ENCODE peak calls at places on chromosomes 2 and 18, in eight cellular contexts. Z is astrocyte of the spinal cord; C is nucleus accumbens; H is stimulated activated naive CD4-positive, alpha-beta T cell treated with Interleukin-2 at 50 U/mL for 16 hours; I is CD8-positive, alpha-beta memory T cell; K is AG09309; O is GM12865; L is Calu3. S is an unnamed sample.

GRCh38 chr2:222504714-222505113 is 80.4 kb downstream of the SGPP2 start:
- DNase-seq in Z (no peak), C (no peak), H (no peak), I (no peak), K (no peak), O (peak), L (no peak), S (no peak)

GRCh38 chr2:197777823-197778407 is 7.2 kb downstream of the BOLL start:
- DNase-seq in Z (peak), C (no peak), H (no peak), I (no peak), K (peak), O (peak), L (peak), S (no peak)

GRCh38 chr2:152730591-152731333 is 12.3 kb downstream of the ARL6IP6 start:
- DNase-seq in Z (no peak), C (no peak), H (peak), I (peak), K (no peak), O (peak), L (no peak), S (no peak)

GRCh38 chr2:230219419-230220331 is at the start of gene SP110:
- DNase-seq in Z (peak), C (peak), H (peak), I (peak), K (peak), O (peak), L (peak), S (peak)

GRCh38 chr2:175004730-175004979 is 526 bp downstream of the CHN1 start:
- DNase-seq in Z (no peak), C (peak), H (no peak), I (no peak), K (no peak), O (peak), L (no peak), S (no peak)

GRCh38 chr2:212726403-212726802 is 187.8 kb upstream of the ERBB4 start:
- DNase-seq in Z (no peak), C (no peak), H (no peak), I (no peak), K (no peak), O (peak), L (no peak), S (no peak)

GRCh38 chr2:9366041-9366440 is 57.3 kb downstream of the ITGB1BP1 start:
- DNase-seq in Z (no peak), C (no peak), H (no peak), I (no peak), K (no peak), O (no peak), L (no peak), S (no peak)

GRCh38 chr2:97997774-97998392 is 2.1 kb upstream of the TMEM131 start:
- DNase-seq in Z (no peak), C (no peak), H (no peak), I (no peak), K (no peak), O (no peak), L (no peak), S (no peak)

GRCh38 chr2:130288467-130289403 is 54.0 kb upstream of the IMP4 start:
- DNase-seq in Z (no peak), C (no peak), H (no peak), I (no peak), K (no peak), O (no peak), L (peak), S (no peak)

GRCh38 chr2:159982842-159983785 is 79.3 kb downstream of the PLA2R1 start:
- DNase-seq in Z (peak), C (no peak), H (no peak), I (no peak), K (peak), O (no peak), L (no peak), S (no peak)

GRCh38 chr2:215931256-215931903 is 82.0 kb downstream of the MREG start:
- DNase-seq in Z (peak), C (peak), H (no peak), I (peak), K (no peak), O (peak), L (peak), S (peak)

GRCh38 chr18:74525741-74526140 is 8.6 kb upstream of the CNDP1 start:
- DNase-seq in Z (no peak), C (no peak), H (no peak), I (no peak), K (no peak), O (no peak), L (no peak), S (no peak)

GRCh38 chr2:231545105-231545902 is 15.1 kb upstream of the NMUR1 start:
- DNase-seq in Z (peak), C (no peak), H (peak), I (peak), K (peak), O (peak), L (no peak), S (no peak)

GRCh38 chr2:96959406-96960110 is 26.8 kb downstream of the FAM178B start:
- DNase-seq in Z (no peak), C (no peak), H (no peak), I (no peak), K (no peak), O (no peak), L (no peak), S (no peak)

GRCh38 chr2:120552079-120552478 is 183.6 kb upstream of the GLI2 start:
- DNase-seq in Z (no peak), C (no peak), H (no peak), I (no peak), K (no peak), O (no peak), L (no peak), S (no peak)

GRCh38 chr2:64262816-64263215 is 118.6 kb upstream of the PELI1 start:
- DNase-seq in Z (no peak), C (no peak), H (no peak), I (no peak), K (no peak), O (no peak), L (no peak), S (no peak)

GRCh38 chr2:58098254-58099096 is 51.9 kb downstream of the VRK2 start:
- DNase-seq in Z (peak), C (no peak), H (no peak), I (no peak), K (no peak), O (no peak), L (no peak), S (no peak)

GRCh38 chr2:160387558-160388262 is 105.9 kb downstream of the RBMS1 start:
- DNase-seq in Z (peak), C (no peak), H (no peak), I (no peak), K (peak), O (no peak), L (no peak), S (peak)

GRCh38 chr2:121155502-121156056 is 129.4 kb downstream of the TFCP2L1 start:
- DNase-seq in Z (no peak), C (no peak), H (no peak), I (no peak), K (no peak), O (no peak), L (peak), S (no peak)

GRCh38 chr2:191030521-191031154 is 16.7 kb upstream of the STAT1 start:
- DNase-seq in Z (peak), C (no peak), H (peak), I (no peak), K (no peak), O (peak), L (peak), S (no peak)

GRCh38 chr2:236562434-236562833 is 7.2 kb upstream of the ACKR3 start:
- DNase-seq in Z (no peak), C (no peak), H (no peak), I (no peak), K (no peak), O (no peak), L (peak), S (no peak)

GRCh38 chr2:128076461-128077106 is 14.4 kb upstream of the UGGT1 start:
- DNase-seq in Z (no peak), C (no peak), H (no peak), I (no peak), K (no peak), O (no peak), L (no peak), S (no peak)

GRCh38 chr2:97738236-97739019 is 25.1 kb downstream of the ZAP70 start:
- DNase-seq in Z (no peak), C (no peak), H (no peak), I (peak), K (no peak), O (no peak), L (no peak), S (no peak)

S was measured in gastrocnemius medialis.